ENCODE peak calls at places on chromosomes 11 and 22, in seven cellular contexts. Y, X, F, R, A, Q and C are unnamed samples.

GRCh38 chr11:80562726-80563125 is 1121.9 kb upstream of the TENM4 start:
- DNase-seq in Y (no peak), R (no peak), F (no peak), X (no peak), Q (no peak), A (no peak), C (no peak)

GRCh38 chr11:66438009-66438503 is 592 bp downstream of the MRPL11 start:
- DNase-seq in Y (no peak), A (no peak), R (no peak), F (no peak), Q (no peak), X (no peak), C (no peak)

GRCh38 chr11:28581286-28582242 is 473.4 kb downstream of the METTL15 start:
- DNase-seq in Y (no peak), F (no peak), R (no peak), A (no peak), Q (no peak), X (no peak), C (no peak)

GRCh38 chr11:1271002-1271401 is 38.4 kb downstream of the TOLLIP start:
- DNase-seq in X (no peak), R (no peak), A (no peak), F (no peak), Y (no peak), Q (no peak), C (peak; percentile 56)

GRCh38 chr22:48919187-48919590 is 908.5 kb downstream of the BRD1 start:
- DNase-seq in F (no peak), R (peak; percentile 11), A (no peak), Q (peak; percentile 16), Y (peak; percentile 27), X (no peak), C (no peak)

GRCh38 chr11:128188346-128189115 is 398.8 kb downstream of the ETS1 start:
- DNase-seq in Y (no peak), Q (no peak), A (no peak), F (no peak), X (no peak), R (no peak), C (no peak)

GRCh38 chr11:60897496-60897895 is 8.9 kb downstream of the PRPF19 start:
- DNase-seq in Q (no peak), F (no peak), A (no peak), Y (no peak), R (no peak), X (no peak), C (no peak)

GRCh38 chr22:17965538-17966402 is 58.6 kb downstream of the MICAL3 start:
- DNase-seq in F (no peak), R (no peak), A (no peak), Y (no peak), Q (no peak), X (no peak), C (peak; percentile 43)

GRCh38 chr11:33920838-33921613 is 29.1 kb upstream of the LMO2 start:
- DNase-seq in A (no peak), Y (no peak), F (no peak), X (no peak), R (no peak), Q (no peak), C (no peak)

GRCh38 chr11:133228406-133229330 is 303.6 kb downstream of the OPCML start:
- DNase-seq in R (no peak), Y (no peak), X (peak; percentile 20), Q (peak; percentile 29), A (peak; percentile 12), F (peak; percentile 33), C (no peak)

GRCh38 chr11:12244156-12244555 is 133.2 kb upstream of the PARVA start:
- DNase-seq in Y (no peak), Q (no peak), R (no peak), X (no peak), F (no peak), A (no peak), C (no peak)

GRCh38 chr11:73140213-73141030 is 1.7 kb downstream of the FCHSD2 start:
- DNase-seq in A (no peak), Y (no peak), Q (peak; percentile 48), F (no peak), X (no peak), R (peak; percentile 55), C (peak; percentile 84)

GRCh38 chr11:66330931-66331330 is 5.3 kb downstream of the RIN1 start:
- DNase-seq in R (peak; percentile 37), X (no peak), Q (no peak), Y (no peak), F (no peak), A (no peak), C (peak; percentile 69)

GRCh38 chr22:30004101-30004500 is 76.2 kb upstream of the HORMAD2 start:
- DNase-seq in Q (no peak), R (no peak), F (no peak), Y (no peak), X (no peak), A (no peak), C (no peak)

GRCh38 chr22:43994416-43994815 is 29.7 kb upstream of the PARVB start:
- DNase-seq in R (no peak), X (no peak), Q (no peak), A (no peak), F (no peak), Y (peak; percentile 56), C (peak; percentile 70)

GRCh38 chr11:87300640-87301381 is 263.1 kb downstream of the TMEM135 start:
- DNase-seq in Y (no peak), R (no peak), F (no peak), A (no peak), X (peak; percentile 25), Q (no peak), C (no peak)

GRCh38 chr22:49976439-49977175 is 16.0 kb downstream of the PIM3 start:
- DNase-seq in A (no peak), Y (no peak), F (no peak), X (peak; percentile 8), Q (peak; percentile 26), R (no peak), C (no peak)

GRCh38 chr11:1150769-1151365 is 6.9 kb upstream of the MUC5AC start:
- DNase-seq in Q (peak; percentile 60), Y (no peak), F (no peak), R (peak; percentile 8), A (no peak), X (peak; percentile 11), C (no peak)

GRCh38 chr11:129846508-129847335 is 31.1 kb downstream of the TMEM45B start:
- DNase-seq in A (no peak), X (peak; percentile 24), R (no peak), Y (no peak), F (no peak), Q (no peak), C (no peak)

GRCh38 chr22:47446331-47446730 is 683.9 kb downstream of the TBC1D22A start:
- DNase-seq in F (no peak), R (peak; percentile 49), X (no peak), Y (no peak), Q (no peak), A (no peak), C (no peak)

DNA sequence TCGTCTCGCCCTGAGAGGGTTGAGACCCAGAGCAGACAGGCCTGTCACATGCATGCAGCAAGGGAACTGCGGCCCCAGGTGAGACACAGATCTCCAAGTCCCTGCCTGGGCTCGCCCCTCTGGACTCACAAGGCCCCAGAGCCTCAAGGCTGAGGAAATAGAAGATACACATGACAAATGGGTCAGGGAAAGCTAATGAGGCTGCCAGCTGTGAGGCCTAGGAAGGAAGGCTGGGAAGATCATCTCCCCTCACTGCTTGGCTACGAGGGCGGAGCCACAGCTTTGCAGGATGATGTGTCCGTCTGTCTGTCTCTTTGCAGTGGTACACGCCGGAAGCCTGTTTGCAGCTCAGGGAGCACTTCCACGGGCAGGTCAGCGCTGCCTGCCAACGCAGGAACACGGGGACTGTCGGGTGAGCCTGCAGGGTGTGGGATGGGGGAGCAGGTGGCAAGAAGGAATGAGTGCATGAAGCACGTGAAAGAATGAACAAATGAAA is 4.5 kb downstream of the RAB36 start:
- DNase-seq in F (no peak), A (no peak), X (no peak), Q (no peak), R (no peak), Y (no peak), C (peak; percentile 67)
- H3K27ac ChIP-seq in F (no peak overlapping the region), A (no peak overlapping the region), X (no peak overlapping the region), Q (no peak overlapping the region), R (no peak overlapping the region), Y (no peak overlapping the region), C (no peak overlapping the region)

GRCh38 chr22:36467946-36468345 is 13.5 kb downstream of the TXN2 start:
- DNase-seq in F (no peak), X (no peak), R (no peak), Q (no peak), Y (no peak), A (no peak), C (no peak)
- TF ChIP-seq POLR2A in F (no peak), X (no peak), R (no peak), Q (no peak), Y (no peak), A (no peak), C (no peak)

DNA sequence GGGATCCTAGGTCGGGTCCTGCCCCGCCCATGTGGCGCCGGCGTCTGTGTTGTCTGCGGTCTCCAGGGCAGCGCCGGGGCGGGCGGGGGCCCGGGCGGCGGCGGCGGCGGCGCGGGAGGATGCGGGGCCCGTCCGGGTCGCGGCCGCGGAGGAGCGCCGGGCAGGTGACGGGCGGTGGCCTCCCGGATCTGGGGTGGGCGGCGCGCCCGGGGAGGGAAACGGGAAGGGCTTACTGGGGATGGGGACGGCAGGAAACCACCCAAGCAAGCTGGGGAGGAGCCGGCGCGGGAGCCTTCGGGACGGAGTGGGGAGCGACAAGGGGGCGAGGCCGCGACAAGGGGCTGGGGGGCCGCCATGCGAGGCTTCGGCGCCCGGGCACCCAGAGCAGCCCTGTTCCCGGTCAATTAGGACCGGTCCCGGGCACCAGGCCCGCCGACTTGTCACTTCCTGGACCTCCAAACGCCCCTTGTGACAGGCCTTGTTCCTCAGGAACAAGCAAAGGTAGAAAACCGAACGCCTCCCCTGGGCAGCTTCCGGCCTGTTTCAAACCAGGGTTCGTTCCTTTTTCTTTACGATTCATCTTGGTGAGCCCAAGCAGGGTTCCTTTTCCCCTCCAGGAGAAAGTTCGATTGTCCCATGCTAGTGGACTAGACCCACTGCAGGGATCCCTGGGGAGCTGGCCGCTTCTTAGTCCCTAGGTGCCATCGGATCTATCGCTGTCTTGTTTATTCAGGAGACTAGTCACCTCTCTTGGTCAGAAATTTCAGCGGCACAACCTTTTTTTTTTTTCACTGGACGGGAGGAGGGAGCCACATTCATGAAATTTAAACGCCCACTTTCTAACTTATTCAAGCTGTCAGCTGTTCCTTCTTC is 486 bp downstream of the JHY start:
- DNase-seq in Y (peak; percentile 77), X (peak; percentile 74), A (peak; percentile 56), R (peak; percentile 71), Q (peak; percentile 49), F (peak; percentile 25), C (peak; percentile 85)
- H3K27ac ChIP-seq in Y (peak overlapping the region; percentile 77), X (peak overlapping the region; percentile 86), A (peak overlapping the region; percentile 22), R (peak overlapping the region; percentile 53), Q (peak overlapping the region; percentile 81), F (peak overlapping the region; percentile 86), C (peak overlapping the region; percentile 58)

DNA sequence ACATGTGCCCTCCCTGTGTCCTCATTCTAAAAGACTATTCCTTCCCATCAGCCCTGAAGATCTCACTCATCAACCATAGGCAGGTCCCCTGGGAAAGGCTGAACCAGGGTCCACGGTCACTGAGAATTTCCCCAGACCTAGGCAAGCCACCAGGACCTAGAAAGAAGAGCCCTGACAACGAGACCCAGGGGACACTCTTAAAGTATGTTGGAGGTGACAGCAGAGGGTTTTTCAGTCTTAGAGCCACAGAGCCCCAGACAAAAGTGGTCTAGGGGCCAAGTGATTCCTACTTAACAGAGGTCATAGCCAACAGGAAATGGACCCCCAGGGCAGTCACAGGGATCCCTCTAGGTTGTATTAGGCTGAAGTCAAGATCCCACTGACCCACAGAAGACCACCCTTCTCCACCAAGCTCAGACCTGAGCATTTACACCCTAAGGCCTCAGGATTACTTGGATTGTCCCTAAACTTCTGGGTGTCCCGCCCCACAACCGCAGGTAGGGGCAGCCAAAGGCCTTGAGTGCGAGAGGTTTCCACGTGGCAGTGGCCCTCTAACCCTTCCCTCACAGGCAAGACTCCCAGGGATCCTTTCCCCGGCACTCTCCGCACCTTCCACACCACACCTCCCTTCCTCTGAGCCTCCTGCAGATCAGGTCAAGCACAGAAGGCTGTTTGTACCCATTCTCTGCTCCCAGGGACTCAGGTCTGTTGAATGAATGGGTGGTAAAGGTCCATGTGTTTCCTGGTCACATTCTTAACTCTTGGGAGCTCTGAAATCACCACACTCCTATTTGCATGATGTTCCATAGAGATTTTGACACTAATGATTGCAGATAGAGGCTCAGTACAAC is 12.3 kb downstream of the POU2AF1 start:
- DNase-seq in Y (no peak), R (no peak), X (no peak), F (no peak), Q (no peak), A (no peak), C (no peak)
- TF ChIP-seq POLR2A in Y (no peak), R (no peak), X (no peak), F (no peak), Q (no peak), A (no peak), C (no peak)